ENCODE peak calls at places on chromosomes 16 and 17, in seven cellular contexts. G, X, N, A, Q, Y and S are unnamed samples.

GRCh38 chr16:47873434-47873833 is 282.4 kb downstream of the ABCC12 start:
- DNase-seq in G (no peak), X (no peak), N (no peak), A (no peak), Q (no peak), Y (no peak), S (no peak)

GRCh38 chr17:8087075-8087941 is at the start of gene ALOX12B:
- DNase-seq in G (no peak), X (no peak), N (no peak), A (no peak), Q (peak; percentile 36), Y (no peak), S (no peak)

GRCh38 chr16:85995591-85996461 is 96.9 kb downstream of the IRF8 start:
- DNase-seq in G (no peak), X (no peak), N (no peak), A (no peak), Q (no peak), Y (no peak), S (no peak)

GRCh38 chr16:57669476-57670162 is 1.5 kb downstream of the ADGRG3 start:
- DNase-seq in G (no peak), X (no peak), N (no peak), A (no peak), Q (no peak), Y (no peak), S (no peak)

GRCh38 chr16:22098538-22099255 is 6.4 kb downstream of the VWA3A start:
- DNase-seq in G (no peak), X (no peak), N (no peak), A (no peak), Q (no peak), Y (no peak), S (no peak)

GRCh38 chr16:57305159-57305811 is 20.8 kb upstream of the PLLP start:
- DNase-seq in G (no peak), X (no peak), N (no peak), A (no peak), Q (no peak), Y (no peak), S (no peak)

GRCh38 chr17:63356275-63356905 is 89.7 kb downstream of the CYB561 start:
- DNase-seq in G (no peak), X (no peak), N (no peak), A (no peak), Q (no peak), Y (no peak), S (no peak)

GRCh38 chr17:34825102-34825501 is 136.2 kb downstream of the CCT6B start:
- DNase-seq in G (no peak), X (no peak), N (no peak), A (no peak), Q (no peak), Y (no peak), S (no peak)

GRCh38 chr17:83191388-83192160 is 112.2 kb downstream of the METRNL start:
- DNase-seq in G (no peak), X (peak; percentile 37), N (peak; percentile 1), A (peak; percentile 36), Q (peak; percentile 51), Y (peak; percentile 12), S (no peak)

GRCh38 chr16:75219838-75220237 is 1.1 kb downstream of the CTRB1 start:
- DNase-seq in G (no peak), X (no peak), N (no peak), A (no peak), Q (no peak), Y (no peak), S (no peak)

GRCh38 chr17:43791589-43791988 is 11.4 kb downstream of the CFAP97D1 start:
- DNase-seq in G (peak; percentile 52), X (no peak), N (no peak), A (no peak), Q (no peak), Y (no peak), S (no peak)

GRCh38 chr16:4859900-4860255 is 12.6 kb downstream of the UBN1 start:
- DNase-seq in G (no peak), X (no peak), N (no peak), A (no peak), Q (no peak), Y (no peak), S (no peak)

GRCh38 chr16:15847621-15848175 is 9.1 kb downstream of the MYH11 start:
- DNase-seq in G (no peak), X (no peak), N (no peak), A (no peak), Q (no peak), Y (no peak), S (no peak)

GRCh38 chr16:75789237-75789636 is 62.9 kb upstream of the CPHXL start:
- DNase-seq in G (no peak), X (no peak), N (peak; percentile 18), A (no peak), Q (no peak), Y (no peak), S (no peak)

GRCh38 chr17:42198897-42199296 is 4.6 kb upstream of the GHDC start:
- DNase-seq in G (no peak), X (no peak), N (no peak), A (no peak), Q (no peak), Y (no peak), S (no peak)

GRCh38 chr17:51435641-51436091 is 175.3 kb downstream of the UTP18 start:
- DNase-seq in G (peak; percentile 85), X (no peak), N (peak; percentile 42), A (peak; percentile 61), Q (no peak), Y (no peak), S (peak; percentile 36)

GRCh38 chr17:14813649-14814048 is 451.5 kb downstream of the PMP22 start:
- DNase-seq in G (peak; percentile 92), X (no peak), N (no peak), A (peak; percentile 68), Q (peak; percentile 49), Y (no peak), S (no peak)

GRCh38 chr17:82859431-82860403 is 19.9 kb upstream of the ZNF750 start:
- DNase-seq in G (no peak), X (no peak), N (no peak), A (peak; percentile 83), Q (peak; percentile 68), Y (no peak), S (peak; percentile 50)

GRCh38 chr17:44906010-44906646 is 6.9 kb upstream of the EFTUD2 start:
- DNase-seq in G (peak; percentile 37), X (no peak), N (no peak), A (no peak), Q (no peak), Y (no peak), S (no peak)

GRCh38 chr17:77691216-77692085 is 267.1 kb upstream of the TNRC6C start:
- DNase-seq in G (peak; percentile 27), X (no peak), N (no peak), A (no peak), Q (no peak), Y (no peak), S (no peak)

GRCh38 chr17:77687921-77688320 is 270.6 kb upstream of the TNRC6C start:
- DNase-seq in G (peak; percentile 26), X (no peak), N (no peak), A (no peak), Q (no peak), Y (no peak), S (no peak)

GRCh38 chr17:77688369-77688768 is 270.1 kb upstream of the TNRC6C start:
- DNase-seq in G (peak; percentile 21), X (no peak), N (no peak), A (no peak), Q (no peak), Y (no peak), S (no peak)

GRCh38 chr17:77692571-77693161 is 265.8 kb upstream of the TNRC6C start:
- DNase-seq in G (peak; percentile 24), X (no peak), N (no peak), A (no peak), Q (no peak), Y (no peak), S (no peak)

DNA sequence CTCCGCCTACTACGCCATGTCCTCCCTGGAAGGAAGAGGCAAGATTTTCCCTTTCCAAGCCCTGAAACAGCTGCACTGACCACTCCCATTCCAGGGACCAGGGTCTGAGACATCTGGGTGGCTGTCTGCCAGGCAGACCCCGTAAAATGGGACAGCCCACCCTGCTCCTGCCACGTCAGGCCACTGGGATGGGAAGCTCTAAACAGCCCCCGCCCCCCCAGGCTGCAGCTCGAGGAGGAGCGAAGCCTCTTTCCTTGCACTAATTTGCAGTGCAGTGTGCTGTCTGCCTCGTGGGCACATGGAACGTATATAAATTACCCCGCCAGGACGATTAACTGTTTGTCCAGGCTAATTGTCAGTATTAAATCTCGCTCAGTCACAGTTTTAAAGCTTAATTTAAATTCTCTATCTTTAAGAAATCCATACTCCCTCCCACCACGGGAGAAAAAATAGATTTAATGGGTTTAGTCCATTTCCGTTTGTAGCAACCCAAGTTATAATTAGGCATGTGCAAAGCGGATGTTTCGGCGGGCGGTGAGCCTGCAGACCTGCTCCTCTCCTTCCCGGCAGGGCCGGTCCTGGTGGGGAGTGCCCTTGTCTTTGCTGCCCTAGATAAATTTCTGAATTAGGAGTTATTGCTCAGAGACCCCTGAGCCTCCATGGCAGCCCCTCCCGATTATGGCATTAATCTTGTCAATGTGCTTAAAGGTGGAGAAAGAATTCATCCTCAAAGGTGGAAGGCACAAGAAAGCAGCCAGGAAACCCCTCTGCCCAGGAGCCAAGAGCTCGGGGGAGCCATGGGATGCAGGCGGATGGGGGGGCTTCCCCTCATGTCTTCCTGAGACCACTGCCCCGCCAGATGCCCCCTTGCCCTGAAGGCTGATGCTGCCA is 268.0 kb upstream of the TNRC6C start:
- DNase-seq in G (peak; percentile 25), X (no peak), N (no peak), A (no peak), Q (peak; percentile 65), Y (no peak), S (no peak)
- H3K9me3 ChIP-seq in G (no peaks in the 10 kb centered on the region), X (no peaks in the 10 kb centered on the region), N (no peaks in the 10 kb centered on the region), A (no peaks in the 10 kb centered on the region), Q (no peaks in the 10 kb centered on the region), Y (no peaks in the 10 kb centered on the region), S (no peaks in the 10 kb centered on the region)

GRCh38 chr17:39678340-39679116 is 9.3 kb downstream of the PGAP3 start:
- DNase-seq in G (no peak), X (no peak), N (no peak), A (no peak), Q (peak; percentile 52), Y (no peak), S (no peak)
- TF ChIP-seq CTCF in G (peak; percentile 45), X (no peak), N (no peak), A (no peak), Q (no peak), Y (no peak), S (no peak)

GRCh38 chr17:26809033-26809432 is 484.9 kb upstream of the WSB1 start:
- DNase-seq in G (no peak), X (no peak), N (no peak), A (no peak), Q (no peak), Y (no peak), S (no peak)

DNA sequence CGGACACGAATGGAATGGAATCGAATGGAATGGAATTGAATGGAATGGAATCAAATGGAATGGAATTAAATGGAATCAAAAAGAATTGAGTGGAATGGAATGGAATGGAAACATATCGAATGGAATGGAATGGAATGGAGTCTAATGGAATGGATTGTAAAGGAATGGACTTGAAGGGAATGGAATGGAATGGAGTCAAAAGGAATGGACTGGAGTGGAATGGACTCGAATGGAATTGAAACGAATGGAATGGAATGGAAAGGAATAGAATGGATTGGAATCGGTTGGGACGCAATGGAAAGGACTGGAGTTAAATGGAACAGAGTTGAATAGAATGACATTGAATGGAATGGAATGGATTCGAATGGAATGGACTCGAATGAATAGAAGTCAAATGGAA is 486.9 kb upstream of the WSB1 start:
- DNase-seq in G (no peak), X (no peak), N (no peak), A (no peak), Q (no peak), Y (no peak), S (no peak)
- H3K9me3 ChIP-seq in G (peaks cover 88% of the 10 kb centered on the region), X (peaks cover 6% of the 10 kb centered on the region), N (no peaks in the 10 kb centered on the region), A (peaks cover 71% of the 10 kb centered on the region), Q (peaks cover 50% of the 10 kb centered on the region), Y (no peaks in the 10 kb centered on the region), S (peaks cover 54% of the 10 kb centered on the region)

GRCh38 chr16:88681084-88681680 is 5.1 kb downstream of the SNAI3 start:
- DNase-seq in G (peak; percentile 84), X (no peak), N (no peak), A (peak; percentile 61), Q (peak; percentile 70), Y (no peak), S (no peak)
- TF ChIP-seq CTCF in G (peak; percentile 74), X (no peak), N (no peak), A (peak; percentile 35), Q (peak; percentile 46), Y (no peak), S (peak; percentile 47)